ENCODE peak calls at places on chromosomes 3 and 15, in four cellular contexts. Y, S, J and B are unnamed samples.

GRCh38 chr3:46127503-46127902 is 80.6 kb downstream of the CCR1 start:
- DNase-seq in Y (no peak), J (peak), S (no peak), B (peak)

GRCh38 chr15:49059491-49059890 is 13.2 kb upstream of the SECISBP2L start:
- DNase-seq in S (no peak), Y (no peak), J (no peak), B (no peak)

GRCh38 chr15:87154771-87155170 is 1075.1 kb downstream of the AGBL1 start:
- DNase-seq in Y (no peak), S (no peak), J (peak), B (peak)

GRCh38 chr15:79635149-79635771 is 203.1 kb downstream of the MINAR1 start:
- DNase-seq in S (no peak), J (no peak), Y (no peak), B (no peak)

GRCh38 chr3:31695280-31696008 is 162.7 kb downstream of the STT3B start:
- DNase-seq in Y (peak), J (no peak), S (no peak), B (peak)

GRCh38 chr15:99002226-99002625 is 5.4 kb downstream of the PGPEP1L start:
- DNase-seq in Y (no peak), J (no peak), S (no peak), B (no peak)

GRCh38 chr3:137347132-137347531 is 389.3 kb downstream of the IL20RB start:
- DNase-seq in J (no peak), S (no peak), Y (no peak), B (no peak)

GRCh38 chr3:194112120-194113106 is 23.5 kb upstream of the HES1 start:
- DNase-seq in S (no peak), Y (no peak), J (peak), B (peak)

GRCh38 chr15:65363306-65363705 is 14.5 kb downstream of the IGDCC3 start:
- DNase-seq in S (no peak), Y (no peak), J (no peak), B (no peak)

GRCh38 chr15:80817901-80818300 is 38.7 kb downstream of the CEMIP start:
- DNase-seq in S (no peak), Y (no peak), J (no peak), B (no peak)

GRCh38 chr3:133301731-133302130 is 98.1 kb upstream of the BFSP2 start:
- DNase-seq in S (no peak), Y (peak), J (peak), B (no peak)

GRCh38 chr3:121545564-121546455 is at the start of gene POLQ:
- DNase-seq in S (peak), Y (peak), J (peak), B (peak)

GRCh38 chr3:100072328-100073048 is 41.8 kb downstream of the FILIP1L start:
- DNase-seq in J (no peak), S (no peak), Y (no peak), B (peak)

GRCh38 chr15:41805711-41806110 is 22.2 kb upstream of the JMJD7 start:
- DNase-seq in Y (no peak), J (no peak), S (no peak), B (no peak)

GRCh38 chr3:88148651-88149050 is 1.1 kb upstream of the C3orf38 start:
- DNase-seq in J (no peak), Y (no peak), S (no peak), B (no peak)

GRCh38 chr15:94670436-94671034 is 439.2 kb downstream of the MCTP2 start:
- DNase-seq in J (peak), Y (peak), S (peak), B (peak)

GRCh38 chr3:172516318-172517214 is 6.7 kb downstream of the TNFSF10 start:
- DNase-seq in S (no peak), Y (no peak), J (peak), B (peak)

GRCh38 chr3:187558990-187559389 is 111.2 kb downstream of the SST start:
- DNase-seq in S (no peak), J (no peak), Y (no peak), B (no peak)

GRCh38 chr15:100929641-100930042 is 10.5 kb downstream of the LRRK1 start:
- DNase-seq in S (no peak), Y (peak), J (no peak), B (no peak)

DNA sequence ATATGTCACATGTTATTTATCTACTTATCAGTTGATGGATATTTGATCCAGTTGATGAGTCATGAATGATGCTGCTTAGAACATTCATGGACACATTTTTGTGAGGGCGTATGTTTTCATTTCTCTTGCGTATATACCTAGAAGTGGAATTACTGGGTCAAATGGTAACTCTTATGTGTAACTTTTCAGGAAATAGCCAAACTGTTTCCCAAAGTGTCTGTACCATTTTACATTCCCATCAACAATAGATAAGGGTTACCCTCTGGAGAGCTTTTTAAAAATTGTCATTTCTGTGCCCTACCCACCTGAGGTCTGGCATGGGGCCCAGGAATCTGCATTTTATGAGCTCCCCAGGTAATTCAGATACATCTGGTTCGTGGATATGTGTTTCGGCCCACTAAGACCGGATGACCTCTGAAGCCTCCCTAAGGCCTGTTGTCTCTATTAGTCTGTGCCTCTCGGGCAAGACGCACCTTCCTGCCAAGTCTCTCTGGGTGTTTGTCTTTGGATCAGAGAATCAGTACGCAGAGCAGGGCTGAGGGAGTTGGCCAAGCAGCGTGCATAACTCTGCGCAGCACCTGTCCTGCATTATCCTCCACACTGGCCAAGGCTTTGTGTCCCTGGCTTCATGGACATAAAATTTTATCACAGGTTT is 180.9 kb downstream of the THSD4 start:
- DNase-seq in Y (no peak), S (no peak), J (peak), B (peak)
- H3K27ac ChIP-seq in Y (no peak), S (peak), J (peak), B (peak)

DNA sequence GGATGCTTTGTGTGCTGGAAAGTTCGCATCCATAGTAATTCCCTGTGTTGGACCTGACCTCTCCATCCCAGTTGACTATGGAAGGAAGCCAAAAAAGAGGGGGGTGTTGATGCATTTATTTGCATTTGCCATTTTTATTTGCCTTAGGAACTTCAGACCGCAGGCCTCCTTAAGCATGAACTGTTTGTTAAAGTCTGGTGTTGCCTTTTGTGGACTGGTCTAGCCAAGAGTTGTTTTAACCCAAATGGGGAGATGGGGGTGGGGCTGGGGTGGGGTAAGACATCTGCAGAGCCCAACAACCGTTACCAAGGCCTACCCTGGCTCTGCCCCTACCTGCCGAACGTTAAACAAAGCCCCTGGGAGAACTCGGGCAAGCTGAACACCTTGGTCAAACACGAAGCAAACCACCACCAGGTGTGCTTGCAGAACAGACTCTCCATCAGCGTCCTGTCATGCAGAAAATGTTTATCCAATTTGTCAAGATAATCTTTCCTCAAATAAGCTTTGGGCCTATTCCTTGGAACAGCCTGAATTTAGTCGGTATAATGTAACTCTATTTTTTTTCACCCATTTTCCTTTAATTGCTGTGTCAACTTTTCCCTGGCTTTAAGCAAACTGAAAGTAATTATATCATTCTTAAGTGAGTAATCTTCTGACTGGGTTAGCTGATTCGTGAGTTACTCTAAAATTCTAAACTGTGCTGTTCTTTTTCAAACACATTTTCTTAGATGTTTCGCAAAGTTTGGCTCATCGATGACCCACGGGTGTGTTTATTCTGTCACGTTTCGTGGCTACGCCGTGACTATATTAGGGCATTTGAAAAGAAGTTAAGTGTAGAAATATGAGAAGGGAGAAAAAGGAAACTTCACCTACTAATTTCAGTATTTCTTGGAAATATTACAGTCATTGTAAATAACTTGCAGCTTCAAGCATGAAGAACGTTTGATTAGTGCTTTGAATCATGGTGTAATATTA is 127.5 kb downstream of the SOX2 start:
- DNase-seq in J (peak), S (no peak), Y (peak), B (peak)
- H2AFZ ChIP-seq in J (no peak), S (no peak), Y (peak), B (peak)

GRCh38 chr3:43307226-43307625 is 20.9 kb downstream of the SNRK start:
- DNase-seq in S (no peak), Y (no peak), J (no peak), B (no peak)
- H3K4me3 ChIP-seq in S (no peak), Y (no peak), J (no peak), B (no peak)

GRCh38 chr3:13277860-13278531 is 142.1 kb downstream of the NUP210 start:
- DNase-seq in J (peak), Y (no peak), S (no peak), B (peak)

GRCh38 chr3:13278783-13279531 is 141.2 kb downstream of the NUP210 start:
- DNase-seq in J (peak), Y (no peak), S (no peak), B (no peak)

GRCh38 chr3:13276438-13277129 is 143.5 kb downstream of the NUP210 start:
- DNase-seq in J (no peak), Y (no peak), S (peak), B (no peak)

GRCh38 chr3:13275376-13276005 is 144.6 kb downstream of the NUP210 start:
- DNase-seq in Y (no peak), S (no peak), J (no peak), B (no peak)

DNA sequence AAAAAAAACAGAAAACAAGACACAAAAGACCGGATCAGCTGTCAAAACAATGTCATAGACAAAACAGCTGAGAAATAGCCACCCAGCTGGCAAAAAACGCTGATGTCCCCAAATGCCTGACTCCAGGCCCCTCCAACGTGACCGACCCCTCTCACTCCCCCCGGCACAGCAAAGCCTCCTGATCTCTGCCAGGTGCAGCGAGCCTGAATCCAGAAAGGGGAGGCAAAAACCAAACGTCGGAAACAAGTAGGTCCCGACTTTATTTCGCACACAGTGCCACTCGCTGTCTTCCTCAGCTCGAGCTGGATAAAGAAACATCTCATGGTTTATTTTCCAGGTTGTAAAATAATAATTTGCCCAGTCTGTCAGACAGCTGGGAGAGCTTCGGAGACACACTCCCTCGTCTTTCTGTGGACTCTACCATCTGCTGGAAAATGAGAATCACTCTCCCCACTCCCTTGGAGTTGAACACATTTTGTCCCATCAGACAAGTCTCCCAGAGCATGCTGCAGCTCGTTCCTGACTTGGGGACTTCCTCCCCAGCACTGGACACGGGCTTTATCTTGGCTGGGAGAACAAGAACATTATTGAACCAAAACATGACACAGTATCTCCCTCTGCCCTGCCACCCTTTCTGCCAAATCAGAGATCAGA is 142.9 kb downstream of the NUP210 start:
- DNase-seq in Y (no peak), S (no peak), J (no peak), B (no peak)
- H3K27ac ChIP-seq in Y (no peak), S (no peak), J (no peak), B (no peak)

GRCh38 chr15:68704496-68705021 is 116.1 kb downstream of the ANP32A start:
- DNase-seq in S (no peak), J (no peak), Y (no peak), B (no peak)
- H2AFZ ChIP-seq in S (no peak), J (no peak), Y (no peak), B (no peak)

GRCh38 chr3:197752107-197752506 is 2.4 kb downstream of the FYTTD1 start:
- DNase-seq in Y (no peak), J (no peak), S (no peak), B (no peak)
- H3K4me3 ChIP-seq in Y (peak), J (no peak), S (peak), B (peak)

DNA sequence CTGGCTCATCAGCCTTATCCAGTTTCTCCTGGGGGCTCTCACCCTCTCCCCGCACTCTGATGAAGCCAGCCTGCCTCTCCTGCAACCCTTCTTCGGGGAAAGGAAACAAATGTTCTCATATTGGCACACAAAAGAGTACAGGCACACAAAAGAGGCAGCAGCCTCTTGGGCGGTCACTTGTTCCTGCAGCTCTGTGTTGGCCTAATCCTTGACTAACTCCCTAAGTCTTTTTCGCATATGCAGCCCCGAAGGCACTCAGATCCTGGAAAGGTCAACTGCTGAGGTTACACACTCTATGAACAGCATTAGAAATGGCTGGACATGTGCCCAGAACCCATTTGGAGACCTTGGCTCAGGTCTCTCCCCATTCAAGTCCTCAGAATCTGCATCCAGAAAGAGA is 7.4 kb upstream of the CAMP start:
- DNase-seq in S (no peak), Y (no peak), J (no peak), B (no peak)
- H3K27ac ChIP-seq in S (no peak), Y (no peak), J (no peak), B (no peak)

DNA sequence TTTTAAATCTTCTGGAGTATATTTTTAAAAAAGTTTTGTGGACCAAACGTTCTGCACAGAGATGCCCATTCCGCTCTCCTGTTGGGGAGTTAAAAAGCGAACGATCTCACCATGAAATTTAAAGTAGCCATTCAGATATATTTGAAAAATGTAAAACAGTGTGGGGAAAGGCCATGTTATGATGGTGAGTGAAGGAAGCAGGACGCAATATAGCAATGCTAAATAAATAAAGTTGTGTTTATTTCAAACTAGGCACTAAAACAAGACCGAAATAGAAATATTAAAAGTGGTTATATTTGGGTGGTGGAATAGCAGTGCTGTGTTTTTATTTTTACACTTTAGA is 327 bp upstream of the CCDC13 start:
- DNase-seq in Y (no peak), J (no peak), S (no peak), B (no peak)
- H2AFZ ChIP-seq in Y (peak), J (peak), S (peak), B (peak)

GRCh38 chr3:147391726-147392082 is 14.6 kb downstream of the ZIC4 start:
- DNase-seq in J (no peak), S (no peak), Y (no peak), B (no peak)

GRCh38 chr3:147388395-147389264 is 17.7 kb downstream of the ZIC4 start:
- DNase-seq in J (no peak), Y (no peak), S (no peak), B (no peak)

GRCh38 chr3:147392083-147392916 is 14.0 kb downstream of the ZIC4 start:
- DNase-seq in Y (no peak), S (peak), J (no peak), B (no peak)

GRCh38 chr3:147389265-147390175 is 16.8 kb downstream of the ZIC4 start:
- DNase-seq in J (no peak), S (no peak), Y (no peak), B (no peak)

GRCh38 chr3:147390589-147391569 is 15.5 kb downstream of the ZIC4 start:
- DNase-seq in J (no peak), S (no peak), Y (no peak), B (no peak)
- H3K4me3 ChIP-seq in J (no peak), S (no peak), Y (no peak), B (no peak)

DNA sequence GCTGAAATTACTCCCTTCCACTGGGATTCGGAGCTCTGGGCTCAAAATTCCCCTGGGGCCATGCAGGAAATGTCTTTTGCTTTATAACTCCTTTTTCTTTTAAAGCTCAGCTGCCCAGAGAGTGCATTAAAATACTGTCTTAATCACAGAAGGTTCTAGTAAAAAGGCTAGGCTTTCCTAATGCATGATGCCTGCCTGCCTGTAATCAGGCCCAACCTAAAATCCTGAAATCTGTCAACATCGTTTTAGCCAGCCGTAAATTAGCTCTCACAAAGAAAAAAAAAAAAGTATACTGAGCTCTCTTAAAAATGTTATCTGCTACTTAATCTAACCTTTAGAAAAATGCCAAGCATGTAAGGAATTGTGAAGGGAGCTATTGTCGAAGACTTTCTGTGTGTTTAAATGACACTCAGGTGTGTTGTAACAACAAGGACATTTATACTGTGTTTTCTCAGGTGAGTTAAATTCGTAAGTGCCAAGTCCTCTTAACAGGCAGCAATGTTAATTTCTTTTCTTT is 26.4 kb downstream of the RARB start:
- DNase-seq in J (no peak), Y (no peak), S (no peak), B (peak)
- H3K27ac ChIP-seq in J (peak), Y (no peak), S (peak), B (no peak)